ENCODE peak calls at places on chromosome 17, in five cellular contexts. One of them, this sample, is unnamed.

GRCh38 chr17:66527335-66527734 is 224.9 kb downstream of the PRKCA start:
- DNase-seq in KG1: no peak
- DNase-seq in cardiac muscle cell: no peak
- DNase-seq in naive thymus-derived CD4-positive, alpha-beta T cell: no peak
- DNase-seq in Caco-2: no peak
- DNase-seq in this sample: no peak

GRCh38 chr17:57946798-57947358 is 8.3 kb downstream of the CUEDC1 start:
- DNase-seq in KG1: peak
- DNase-seq in cardiac muscle cell: no peak
- DNase-seq in naive thymus-derived CD4-positive, alpha-beta T cell: peak
- DNase-seq in Caco-2: no peak
- DNase-seq in this sample: no peak

GRCh38 chr17:5370411-5370810 is 49.1 kb downstream of the NUP88 start:
- DNase-seq in KG1: no peak
- DNase-seq in cardiac muscle cell: no peak
- DNase-seq in naive thymus-derived CD4-positive, alpha-beta T cell: no peak
- DNase-seq in Caco-2: no peak
- DNase-seq in this sample: no peak

GRCh38 chr17:61425682-61426481 is 26.2 kb downstream of the TBX2 start:
- DNase-seq in KG1: no peak
- DNase-seq in cardiac muscle cell: no peak
- DNase-seq in naive thymus-derived CD4-positive, alpha-beta T cell: no peak
- DNase-seq in Caco-2: peak
- DNase-seq in this sample: no peak

GRCh38 chr17:65529761-65530157 is 31.7 kb downstream of the AXIN2 start:
- DNase-seq in KG1: no peak
- DNase-seq in cardiac muscle cell: no peak
- DNase-seq in naive thymus-derived CD4-positive, alpha-beta T cell: no peak
- DNase-seq in Caco-2: no peak
- DNase-seq in this sample: no peak

GRCh38 chr17:10730956-10731879 is 1.4 kb upstream of the TMEM220 start:
- DNase-seq in KG1: no peak
- DNase-seq in cardiac muscle cell: no peak
- DNase-seq in naive thymus-derived CD4-positive, alpha-beta T cell: no peak
- DNase-seq in Caco-2: no peak
- DNase-seq in this sample: no peak

GRCh38 chr17:54967621-54968258 is 714 bp downstream of the COX11 start:
- DNase-seq in KG1: peak
- DNase-seq in cardiac muscle cell: peak
- DNase-seq in naive thymus-derived CD4-positive, alpha-beta T cell: no peak
- DNase-seq in Caco-2: peak
- DNase-seq in this sample: peak

GRCh38 chr17:73952498-73953205 is 250.8 kb upstream of the RPL38 start:
- DNase-seq in KG1: no peak
- DNase-seq in cardiac muscle cell: peak
- DNase-seq in naive thymus-derived CD4-positive, alpha-beta T cell: peak
- DNase-seq in Caco-2: no peak
- DNase-seq in this sample: no peak

GRCh38 chr17:31581022-31581483 is 189.6 kb downstream of the RAB11FIP4 start:
- DNase-seq in KG1: no peak
- DNase-seq in cardiac muscle cell: no peak
- DNase-seq in naive thymus-derived CD4-positive, alpha-beta T cell: no peak
- DNase-seq in Caco-2: no peak
- DNase-seq in this sample: peak

GRCh38 chr17:16425698-16426659 is 10.6 kb downstream of the TRPV2 start:
- DNase-seq in KG1: no peak
- DNase-seq in cardiac muscle cell: no peak
- DNase-seq in naive thymus-derived CD4-positive, alpha-beta T cell: no peak
- DNase-seq in Caco-2: no peak
- DNase-seq in this sample: no peak

GRCh38 chr17:17826340-17826708 is 10.5 kb downstream of the SREBF1 start:
- DNase-seq in KG1: no peak
- DNase-seq in cardiac muscle cell: no peak
- DNase-seq in naive thymus-derived CD4-positive, alpha-beta T cell: no peak
- DNase-seq in Caco-2: no peak
- DNase-seq in this sample: no peak

GRCh38 chr17:73657473-73658116 is 13.3 kb upstream of the SDK2 start:
- DNase-seq in KG1: no peak
- DNase-seq in cardiac muscle cell: peak
- DNase-seq in naive thymus-derived CD4-positive, alpha-beta T cell: peak
- DNase-seq in Caco-2: peak
- DNase-seq in this sample: peak

GRCh38 chr17:21194688-21195087 is 19.3 kb downstream of the TMEM11 start:
- DNase-seq in KG1: no peak
- DNase-seq in cardiac muscle cell: no peak
- DNase-seq in naive thymus-derived CD4-positive, alpha-beta T cell: no peak
- DNase-seq in Caco-2: no peak
- DNase-seq in this sample: no peak

GRCh38 chr17:3915642-3916012 is 638 bp downstream of the P2RX1 start:
- DNase-seq in KG1: no peak
- DNase-seq in cardiac muscle cell: no peak
- DNase-seq in naive thymus-derived CD4-positive, alpha-beta T cell: no peak
- DNase-seq in Caco-2: no peak
- DNase-seq in this sample: no peak

GRCh38 chr17:80005360-80006338 is 30.0 kb downstream of the TBC1D16 start:
- DNase-seq in KG1: peak
- DNase-seq in cardiac muscle cell: peak
- DNase-seq in naive thymus-derived CD4-positive, alpha-beta T cell: peak
- DNase-seq in Caco-2: peak
- DNase-seq in this sample: peak

GRCh38 chr17:37447641-37448040 is 41.0 kb downstream of the TADA2A start:
- DNase-seq in KG1: no peak
- DNase-seq in cardiac muscle cell: peak
- DNase-seq in naive thymus-derived CD4-positive, alpha-beta T cell: no peak
- DNase-seq in Caco-2: no peak
- DNase-seq in this sample: peak

GRCh38 chr17:39715375-39716072 is 14.8 kb downstream of the MIEN1 start:
- DNase-seq in KG1: no peak
- DNase-seq in cardiac muscle cell: no peak
- DNase-seq in naive thymus-derived CD4-positive, alpha-beta T cell: no peak
- DNase-seq in Caco-2: no peak
- DNase-seq in this sample: no peak

GRCh38 chr17:68390888-68391545 is 66.3 kb downstream of the WIPI1 start:
- DNase-seq in KG1: no peak
- DNase-seq in cardiac muscle cell: no peak
- DNase-seq in naive thymus-derived CD4-positive, alpha-beta T cell: no peak
- DNase-seq in Caco-2: no peak
- DNase-seq in this sample: no peak

GRCh38 chr17:64781394-64781793 is 119.3 kb upstream of the SMURF2 start:
- DNase-seq in KG1: peak
- DNase-seq in cardiac muscle cell: peak
- DNase-seq in naive thymus-derived CD4-positive, alpha-beta T cell: peak
- DNase-seq in Caco-2: no peak
- DNase-seq in this sample: no peak

GRCh38 chr17:42608692-42609181 is 437 bp downstream of the RETREG3 start:
- DNase-seq in KG1: no peak
- DNase-seq in cardiac muscle cell: no peak
- DNase-seq in naive thymus-derived CD4-positive, alpha-beta T cell: no peak
- DNase-seq in Caco-2: no peak
- DNase-seq in this sample: no peak

This sample was measured in Caki2.